ENCODE peak calls at places on chromosome 7, in ten cellular contexts. H is psoas muscle, X is heart left ventricle, U is tibial nerve, I is trophoblast cell, S is left lung, W is uterus, R is left ventricle myocardium inferior, P is fibroblast of lung, Q is colonic mucosa. D is an unnamed sample. For H3K9me3, the result is how much of the 10 kb centered on the place peaks cover.

GRCh38 chr7:45710271-45711160 is 136.3 kb downstream of the ADCY1 start:
- DNase-seq in H (no peak), S (no peak), X (no peak), R (no peak), U (peak), Q (no peak), P (no peak), W (no peak), I (no peak), D (no peak)

GRCh38 chr7:71601840-71602239 is 469.9 kb downstream of the GALNT17 start:
- DNase-seq in Q (no peak), U (peak), X (no peak), S (no peak), H (no peak), W (no peak), R (no peak), I (no peak), P (peak), D (no peak)

GRCh38 chr7:127845497-127846214 is 185.6 kb downstream of the LRRC4 start:
- DNase-seq in P (no peak), Q (no peak), I (no peak), W (no peak), R (no peak), H (no peak), X (no peak), U (no peak), S (no peak), D (no peak)

GRCh38 chr7:82446897-82447296 is 3.3 kb upstream of the CACNA2D1 start:
- DNase-seq in S (no peak), I (no peak), X (no peak), H (no peak), W (no peak), U (no peak), P (no peak), R (no peak), Q (no peak), D (no peak)

GRCh38 chr7:105477908-105478307 is 44.2 kb downstream of the PUS7 start:
- DNase-seq in H (no peak), S (no peak), Q (no peak), R (no peak), W (no peak), I (no peak), U (no peak), X (no peak), P (no peak), D (no peak)

GRCh38 chr7:26743205-26743604 is 121.2 kb downstream of the SKAP2 start:
- DNase-seq in Q (no peak), H (no peak), W (no peak), X (no peak), R (no peak), S (no peak), P (peak), I (no peak), U (no peak), D (no peak)

GRCh38 chr7:2198206-2198605 is 34.5 kb downstream of the MAD1L1 start:
- DNase-seq in U (no peak), I (no peak), R (no peak), H (no peak), P (no peak), W (no peak), X (peak), Q (no peak), S (peak), D (no peak)

GRCh38 chr7:37920619-37921339 is at the start of gene EPDR1:
- DNase-seq in R (peak), X (peak), Q (peak), U (peak), I (peak), H (peak), S (peak), P (no peak), W (peak), D (peak)

GRCh38 chr7:71780282-71780681 is 631.9 kb downstream of the CALN1 start:
- DNase-seq in S (no peak), Q (no peak), W (no peak), P (no peak), R (no peak), H (no peak), I (no peak), U (no peak), X (no peak), D (no peak)

GRCh38 chr7:14457567-14458453 is 444.7 kb downstream of the DGKB start:
- DNase-seq in P (peak), I (peak), W (peak), R (peak), U (peak), Q (peak), X (peak), S (peak), H (peak), D (peak)

GRCh38 chr7:134212576-134213546 is 85.7 kb downstream of the LRGUK start:
- DNase-seq in Q (no peak), R (no peak), U (no peak), I (peak), H (no peak), S (peak), X (no peak), P (peak), W (no peak), D (no peak)

GRCh38 chr7:21108182-21108581 is 319.7 kb upstream of the SP4 start:
- DNase-seq in Q (peak), U (no peak), S (no peak), P (no peak), I (no peak), X (peak), W (no peak), R (no peak), H (no peak), D (peak)

GRCh38 chr7:134893920-134894319 is 92.4 kb upstream of the AGBL3 start:
- DNase-seq in X (no peak), Q (no peak), I (no peak), H (no peak), R (no peak), U (no peak), W (no peak), S (no peak), P (no peak), D (no peak)

GRCh38 chr7:132386249-132386681 is 190.0 kb downstream of the PLXNA4 start:
- DNase-seq in H (peak), U (peak), R (peak), S (no peak), I (no peak), Q (peak), W (no peak), X (peak), P (no peak), D (peak)

GRCh38 chr7:124275411-124275810 is 242.5 kb upstream of the TMEM229A start:
- DNase-seq in H (no peak), X (no peak), U (no peak), P (peak), S (no peak), R (no peak), Q (no peak), I (peak), W (no peak), D (no peak)

GRCh38 chr7:31335161-31335888 is 5.2 kb downstream of the NEUROD6 start:
- DNase-seq in H (no peak), I (no peak), Q (no peak), W (no peak), X (no peak), P (peak), R (no peak), U (no peak), S (no peak), D (no peak)

GRCh38 chr7:32525839-32526238 is 30.6 kb downstream of the AVL9 start:
- DNase-seq in H (no peak), P (no peak), R (no peak), W (no peak), U (no peak), Q (no peak), X (no peak), S (no peak), I (no peak), D (no peak)
- H3K9me3 ChIP-seq in H (under half), P (under half), R (under half), W (under half), U (under half), Q (under half), X (under half), S (under half), I (under half), D (under half)

GRCh38 chr7:157719008-157719682 is 382.3 kb downstream of the DNAJB6 start:
- DNase-seq in Q (no peak), R (no peak), H (no peak), P (no peak), X (peak), U (no peak), I (no peak), W (no peak), S (no peak), D (no peak)
- H3K9me3 ChIP-seq in Q (under half), R (under half), H (under half), P (under half), X (under half), U (under half), I (under half), W (under half), S (under half), D (under half)

DNA sequence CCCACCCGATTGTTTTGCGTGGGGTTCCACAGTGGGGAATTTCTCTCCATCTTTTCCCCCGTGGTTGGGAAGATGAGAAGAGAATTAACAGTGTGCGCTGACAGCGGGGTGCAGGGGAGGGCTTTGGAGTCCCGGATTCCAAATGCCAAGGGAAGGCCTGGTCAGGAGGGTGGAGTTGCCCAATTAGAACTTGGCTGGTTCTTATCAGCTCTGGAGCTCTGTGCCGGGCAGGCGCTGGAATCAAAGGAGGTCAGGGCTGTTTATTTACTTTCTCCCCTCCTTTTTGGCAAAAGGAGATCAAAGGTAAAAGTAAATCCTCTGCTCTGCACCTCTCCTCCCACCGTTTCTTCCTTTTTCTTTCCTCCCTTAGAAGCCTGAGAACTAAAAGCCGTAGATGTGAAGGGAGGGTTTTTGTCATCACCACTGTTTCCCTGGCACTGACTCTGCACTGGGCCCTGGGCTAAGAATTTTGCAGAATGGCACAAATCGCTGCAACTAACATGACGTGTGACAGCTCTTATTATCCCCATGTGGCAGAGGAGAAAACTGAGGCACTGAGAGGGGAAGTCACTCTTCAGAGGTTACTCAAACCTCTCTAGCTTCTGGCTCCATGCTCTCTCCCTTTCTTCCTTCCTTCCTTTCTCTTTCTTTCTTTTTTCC is 95.2 kb upstream of the ZNF716 start:
- DNase-seq in Q (no peak), U (no peak), I (no peak), W (no peak), R (peak), P (no peak), X (peak), H (no peak), S (no peak), D (no peak)
- H3K9me3 ChIP-seq in Q (under half), U (under half), I (half or more), W (under half), R (under half), P (under half), X (under half), H (under half), S (half or more), D (under half)

GRCh38 chr7:50768470-50769159 is 14.1 kb downstream of the GRB10 start:
- DNase-seq in P (no peak), W (no peak), X (no peak), U (no peak), I (no peak), S (no peak), R (no peak), H (no peak), Q (no peak), D (no peak)
- H3K9me3 ChIP-seq in P (under half), W (under half), X (under half), U (under half), I (under half), S (under half), R (under half), H (under half), Q (under half), D (under half)

GRCh38 chr7:157643525-157643970 is 306.7 kb downstream of the DNAJB6 start:
- DNase-seq in H (no peak), Q (no peak), W (no peak), U (no peak), P (no peak), I (no peak), R (no peak), X (no peak), S (no peak), D (no peak)
- H3K9me3 ChIP-seq in H (under half), Q (under half), W (under half), U (under half), P (under half), I (under half), R (under half), X (under half), S (under half), D (under half)

GRCh38 chr7:4325732-4326131 is 356.4 kb upstream of the FOXK1 start:
- DNase-seq in W (no peak), I (no peak), Q (no peak), H (no peak), S (no peak), R (no peak), P (no peak), U (no peak), X (no peak), D (no peak)
- H3K9me3 ChIP-seq in W (under half), I (under half), Q (under half), H (under half), S (under half), R (under half), P (under half), U (under half), X (under half), D (under half)

DNA sequence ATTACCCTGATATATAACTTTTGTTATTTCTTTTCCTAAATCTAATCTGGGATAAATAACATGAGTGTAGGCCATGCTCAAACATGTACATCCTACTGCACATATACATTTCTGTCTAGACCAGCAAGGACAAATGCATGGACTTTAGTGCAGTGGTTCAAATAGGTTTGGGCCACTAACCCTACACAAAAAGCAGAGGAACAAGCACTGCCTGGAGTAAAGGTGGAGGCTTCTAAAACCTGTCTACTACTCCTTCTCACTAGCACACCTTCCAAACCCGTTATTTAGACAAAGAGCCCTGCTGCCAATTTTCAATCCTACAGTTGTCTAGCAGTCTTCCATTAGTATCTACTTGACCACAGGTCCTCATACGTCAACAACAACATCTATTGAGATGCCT is 34.8 kb downstream of the SGCE start:
- DNase-seq in S (no peak), H (no peak), R (no peak), P (no peak), I (no peak), U (no peak), Q (no peak), X (no peak), W (no peak), D (no peak)
- H3K9me3 ChIP-seq in S (under half), H (under half), R (under half), P (under half), I (under half), U (under half), Q (under half), X (under half), W (under half), D (under half)

GRCh38 chr7:158266426-158266816 is 321.2 kb downstream of the PTPRN2 start:
- DNase-seq in W (no peak), P (no peak), Q (no peak), X (no peak), H (no peak), S (peak), I (no peak), R (no peak), U (no peak), D (no peak)
- H3K9me3 ChIP-seq in W (under half), P (under half), Q (under half), X (under half), H (under half), S (under half), I (half or more), R (under half), U (under half), D (under half)

GRCh38 chr7:121503730-121504129 is 107.6 kb upstream of the FAM3C start:
- DNase-seq in S (no peak), X (no peak), P (no peak), I (no peak), R (no peak), U (no peak), Q (no peak), H (no peak), W (no peak), D (no peak)
- H3K9me3 ChIP-seq in S (under half), X (under half), P (under half), I (under half), R (under half), U (under half), Q (under half), H (under half), W (under half), D (under half)

D was measured in MG63.